ENCODE peak calls at places on chromosomes 12 and 14, in five cellular contexts. W, Y, G, P and Q are unnamed samples.

GRCh38 chr14:90969493-90970166 is 90.8 kb downstream of the RPS6KA5 start:
- DNase-seq in W (no peak), Y (peak), G (no peak), P (no peak), Q (no peak)

GRCh38 chr12:18632848-18633247 is 105.0 kb downstream of the PLCZ1 start:
- DNase-seq in W (no peak), Y (no peak), G (no peak), P (no peak), Q (no peak)

GRCh38 chr12:112822056-112822455 is 30.5 kb downstream of the RPH3A start:
- DNase-seq in W (no peak), Y (no peak), G (no peak), P (no peak), Q (no peak)

GRCh38 chr14:39212034-39212433 is 21.7 kb upstream of the MIA2 start:
- DNase-seq in W (no peak), Y (no peak), G (no peak), P (peak), Q (no peak)

GRCh38 chr14:88559852-88560251 is 3.0 kb upstream of the ZC3H14 start:
- DNase-seq in W (no peak), Y (no peak), G (no peak), P (peak), Q (no peak)

GRCh38 chr14:104868060-104868740 is 3.1 kb downstream of the CEP170B start:
- DNase-seq in W (no peak), Y (no peak), G (no peak), P (no peak), Q (no peak)

GRCh38 chr12:113528606-113529005 is 56.9 kb upstream of the LHX5 start:
- DNase-seq in W (no peak), Y (no peak), G (no peak), P (no peak), Q (no peak)

GRCh38 chr14:31536201-31536960 is 24.8 kb upstream of the NUBPL start:
- DNase-seq in W (no peak), Y (no peak), G (no peak), P (peak), Q (no peak)

GRCh38 chr14:30779210-30779609 is 95.1 kb upstream of the COCH start:
- DNase-seq in W (no peak), Y (peak), G (no peak), P (peak), Q (no peak)

GRCh38 chr12:67928621-67929369 is 60.5 kb upstream of the IFNG-AS1 start:
- DNase-seq in W (no peak), Y (no peak), G (no peak), P (peak), Q (no peak)

GRCh38 chr14:72060460-72060859 is 128.2 kb downstream of the RGS6 start:
- DNase-seq in W (no peak), Y (no peak), G (no peak), P (no peak), Q (no peak)

GRCh38 chr12:51947597-51947996 is 3.9 kb upstream of the ACVR1B start:
- DNase-seq in W (no peak), Y (no peak), G (no peak), P (no peak), Q (no peak)

GRCh38 chr12:124786065-124786964 is 77.3 kb downstream of the SCARB1 start:
- DNase-seq in W (peak), Y (no peak), G (no peak), P (peak), Q (no peak)

GRCh38 chr12:4829793-4830162 is 79.9 kb upstream of the KCNA1 start:
- DNase-seq in W (no peak), Y (peak), G (no peak), P (no peak), Q (no peak)

GRCh38 chr12:12010277-12011031 is 60.3 kb upstream of the BCL2L14 start:
- DNase-seq in W (peak), Y (peak), G (peak), P (peak), Q (peak)

GRCh38 chr12:98345308-98345876 is 170.0 kb upstream of the TMPO start:
- DNase-seq in W (no peak), Y (no peak), G (no peak), P (no peak), Q (no peak)

GRCh38 chr14:105877645-105878044 is 351.3 kb downstream of the TMEM121 start:
- DNase-seq in W (no peak), Y (no peak), G (no peak), P (no peak), Q (no peak)

GRCh38 chr14:71856199-71856919 is 75.9 kb upstream of the RGS6 start:
- DNase-seq in W (no peak), Y (peak), G (no peak), P (no peak), Q (no peak)

GRCh38 chr12:118188690-118189371 is 52.9 kb downstream of the PEBP1 start:
- DNase-seq in W (no peak), Y (no peak), G (no peak), P (peak), Q (no peak)

GRCh38 chr12:8032242-8033152 is at the start of gene FOXJ2:
- DNase-seq in W (peak), Y (peak), G (peak), P (peak), Q (peak)
- TF ChIP-seq CTCF in W (no peak), Y (no peak), G (no peak), P (no peak), Q (peak)

DNA sequence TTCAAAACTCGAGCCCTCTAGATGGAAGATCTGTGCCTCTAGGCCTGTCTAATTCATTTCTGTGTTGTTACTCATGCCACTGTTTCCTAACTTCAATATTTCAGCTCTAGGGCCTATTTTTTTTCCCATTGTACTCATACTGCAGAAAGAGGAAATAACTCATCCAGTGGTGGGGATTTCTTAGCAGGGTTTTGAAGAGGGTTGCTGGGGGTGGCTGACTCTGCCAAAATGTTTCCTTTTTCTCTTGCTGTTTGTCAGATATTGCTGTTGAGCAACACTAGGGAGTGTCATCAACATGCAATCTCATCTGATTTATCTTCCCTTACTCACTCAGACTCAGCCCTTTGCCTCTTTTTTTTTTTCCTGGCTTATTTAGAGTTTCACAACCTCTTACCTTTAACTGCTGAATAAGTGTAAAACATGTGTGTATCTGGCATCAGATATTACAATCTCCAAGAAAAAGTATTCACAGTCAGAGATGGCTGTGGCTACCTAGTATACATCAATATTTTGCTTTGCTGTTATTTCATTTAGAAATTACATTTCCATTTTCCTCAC is 189.5 kb downstream of the DUSP6 start:
- DNase-seq in W (peak), Y (peak), G (no peak), P (peak), Q (peak)
- TF ChIP-seq CTCF in W (no peak), Y (no peak), G (no peak), P (no peak), Q (no peak)

DNA sequence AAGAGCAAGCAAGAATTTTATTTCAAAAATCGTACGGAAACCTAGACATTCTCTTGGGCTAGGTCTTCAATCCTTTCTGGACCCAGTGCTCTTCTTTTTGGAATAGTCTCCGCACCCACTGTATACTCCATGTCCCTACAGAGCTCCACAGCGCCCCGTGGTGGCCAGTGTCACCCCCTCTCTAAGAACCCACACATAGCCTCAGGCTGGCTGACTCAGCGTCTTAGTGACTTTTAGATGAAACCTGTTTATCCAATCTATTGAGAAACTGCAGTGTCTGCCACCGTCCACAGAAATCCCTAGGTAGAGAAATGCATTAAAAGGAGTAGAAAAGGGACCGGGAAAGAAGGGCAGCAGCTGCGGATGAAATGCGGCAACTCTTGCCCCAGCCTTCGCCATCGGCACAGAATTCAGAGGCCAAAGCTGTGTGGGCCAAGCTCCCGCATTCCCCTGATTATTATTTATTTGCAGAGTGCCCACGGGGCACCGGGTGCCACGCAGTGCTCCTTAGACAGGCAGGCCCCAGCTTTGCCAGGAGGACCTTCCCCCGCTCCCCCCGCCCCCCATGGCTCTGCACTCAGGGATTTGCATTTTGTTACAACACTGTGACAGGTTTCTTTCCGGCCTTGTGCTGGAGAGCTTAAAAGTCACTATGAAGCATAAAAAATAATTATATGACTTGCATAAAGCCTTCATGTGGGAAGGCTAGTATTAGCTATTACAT is 170.1 kb upstream of the FKBP4 start:
- DNase-seq in W (no peak), Y (peak), G (no peak), P (peak), Q (no peak)
- TF ChIP-seq CTCF in W (no peak), Y (peak), G (no peak), P (peak), Q (no peak)

GRCh38 chr12:44976246-44976645 is 74.7 kb downstream of the DBX2 start:
- DNase-seq in W (no peak), Y (no peak), G (no peak), P (no peak), Q (no peak)

GRCh38 chr12:44968960-44969359 is 81.9 kb downstream of the DBX2 start:
- DNase-seq in W (no peak), Y (no peak), G (no peak), P (no peak), Q (no peak)

DNA sequence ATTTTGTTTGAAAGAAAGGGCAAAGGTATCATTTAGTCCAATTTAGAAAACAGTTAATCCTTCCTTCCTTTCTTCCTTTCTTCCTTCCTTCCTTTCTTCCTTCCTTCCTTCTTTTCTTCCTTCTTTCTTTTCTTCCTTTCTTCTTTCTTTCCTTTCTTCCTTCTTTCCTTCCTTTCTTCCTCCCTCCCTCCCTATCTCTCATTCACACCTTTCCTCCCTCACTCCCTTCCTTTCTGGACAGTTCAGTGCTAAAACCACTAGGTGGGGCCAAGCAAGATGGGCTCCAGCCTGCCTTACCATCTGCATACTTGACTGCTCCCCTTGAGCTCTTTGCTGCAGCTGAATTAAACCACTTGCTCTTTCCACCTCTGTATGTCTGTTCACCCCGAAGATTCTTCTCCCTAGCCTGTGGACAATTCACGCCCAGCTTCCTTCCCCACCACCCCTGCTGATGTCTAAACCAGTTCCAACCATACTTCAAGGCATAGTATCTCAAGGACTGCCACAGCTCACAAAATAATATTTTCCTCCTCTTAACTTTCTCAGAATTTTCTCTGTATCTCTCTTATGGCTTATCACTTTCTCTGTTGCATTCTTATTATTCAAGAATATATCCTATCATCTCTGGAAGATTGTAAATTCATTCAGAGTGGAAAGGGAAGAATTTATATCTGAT is 78.0 kb downstream of the DBX2 start:
- DNase-seq in W (no peak), Y (peak), G (peak), P (peak), Q (peak)
- TF ChIP-seq CTCF in W (no peak), Y (peak), G (peak), P (peak), Q (peak)

DNA sequence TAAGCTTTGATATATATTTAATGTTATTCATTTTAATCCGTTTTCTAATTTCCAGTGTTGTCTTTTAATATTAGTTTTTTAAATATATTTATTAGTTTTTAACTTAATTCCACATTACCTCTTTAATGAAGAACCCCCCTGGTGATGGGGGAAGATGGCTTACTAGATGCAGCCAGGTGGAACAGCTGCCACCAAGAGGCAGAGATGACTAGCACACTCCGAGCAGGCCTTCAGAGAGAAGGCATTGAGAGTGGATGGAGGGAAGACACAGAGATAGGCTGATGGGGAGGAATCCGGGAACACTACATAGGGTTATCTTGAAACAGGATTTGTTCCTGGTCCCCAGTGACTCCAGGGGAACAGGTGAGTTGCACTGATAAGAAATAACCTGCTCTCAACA is 771.6 kb downstream of the LRFN5 start:
- DNase-seq in W (no peak), Y (no peak), G (no peak), P (no peak), Q (no peak)
- TF ChIP-seq CTCF in W (no peak), Y (no peak), G (no peak), P (no peak), Q (no peak)

DNA sequence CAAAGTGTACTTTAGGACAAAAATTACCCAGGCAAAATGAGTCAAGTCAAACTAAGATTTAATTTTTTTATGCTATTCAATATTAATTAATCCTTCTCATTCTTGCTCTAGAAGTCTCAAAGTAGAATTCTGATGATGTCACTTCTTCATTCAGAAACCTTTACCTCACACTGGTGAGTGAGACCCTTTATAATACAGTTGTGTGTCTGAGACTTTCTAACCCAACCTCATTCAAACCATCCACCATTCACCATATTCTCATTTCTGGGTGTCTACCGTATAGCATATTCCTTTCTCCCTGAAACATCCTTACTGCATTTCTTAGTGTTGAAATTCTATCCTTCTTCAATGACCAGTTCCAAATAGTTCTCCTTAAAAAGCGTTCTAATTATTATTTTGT is 40.8 kb upstream of the CFL2 start:
- DNase-seq in W (no peak), Y (no peak), G (no peak), P (no peak), Q (no peak)
- TF ChIP-seq CTCF in W (no peak), Y (no peak), G (no peak), P (no peak), Q (no peak)

GRCh38 chr12:5912011-5912410 is 33.0 kb downstream of the ANO2 start:
- DNase-seq in W (peak), Y (no peak), G (no peak), P (no peak), Q (no peak)

GRCh38 chr12:5914387-5915149 is 30.5 kb downstream of the ANO2 start:
- DNase-seq in W (peak), Y (no peak), G (no peak), P (no peak), Q (no peak)

GRCh38 chr12:5915511-5915910 is 29.5 kb downstream of the ANO2 start:
- DNase-seq in W (peak), Y (no peak), G (no peak), P (no peak), Q (no peak)

GRCh38 chr12:5910790-5911548 is 34.1 kb downstream of the ANO2 start:
- DNase-seq in W (no peak), Y (no peak), G (no peak), P (no peak), Q (no peak)

DNA sequence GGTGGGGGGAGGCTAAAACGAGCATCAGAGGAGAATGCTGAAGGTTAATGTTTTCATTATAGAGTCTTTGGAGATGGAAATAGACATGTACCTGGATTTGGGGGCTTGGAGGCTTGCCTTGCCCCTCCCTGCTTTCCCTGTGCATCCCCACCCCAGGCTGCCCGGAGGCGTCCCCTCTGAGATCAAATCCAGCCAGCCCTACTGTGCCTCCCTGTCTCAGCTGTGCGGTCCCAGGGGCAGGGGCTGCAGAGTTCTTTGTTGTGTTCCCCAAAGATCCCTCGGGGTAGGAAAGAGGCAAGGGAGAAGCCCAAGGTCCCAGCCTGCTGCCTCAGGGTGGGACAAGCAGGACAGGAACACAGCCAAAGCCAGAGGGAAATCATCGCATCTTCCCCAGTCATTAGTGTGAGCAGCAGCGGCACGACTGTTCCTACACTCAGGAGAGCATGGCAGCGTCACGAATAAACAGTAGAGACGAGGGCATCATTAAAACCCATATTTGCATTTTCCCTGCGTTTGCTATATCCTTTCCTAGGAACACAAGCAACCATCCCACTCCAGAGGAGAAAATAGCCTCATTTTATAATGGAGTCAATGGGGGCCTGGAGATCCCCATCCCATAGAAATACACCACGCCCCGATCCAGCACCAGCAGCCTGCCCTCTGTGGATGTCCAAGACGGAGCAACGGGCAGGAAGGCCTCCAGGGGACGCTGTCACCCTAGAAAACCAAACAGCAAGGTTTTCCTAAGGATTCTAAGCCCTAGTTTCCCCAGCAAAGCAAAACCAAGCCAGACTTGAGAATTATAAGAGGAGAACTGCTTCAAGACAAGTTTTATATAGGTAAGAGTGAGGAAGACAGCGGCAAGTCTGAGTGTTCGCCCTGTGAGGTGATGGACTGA is 32.4 kb downstream of the ANO2 start:
- DNase-seq in W (peak), Y (no peak), G (no peak), P (no peak), Q (no peak)
- TF ChIP-seq CTCF in W (no peak), Y (peak), G (no peak), P (no peak), Q (no peak)

DNA sequence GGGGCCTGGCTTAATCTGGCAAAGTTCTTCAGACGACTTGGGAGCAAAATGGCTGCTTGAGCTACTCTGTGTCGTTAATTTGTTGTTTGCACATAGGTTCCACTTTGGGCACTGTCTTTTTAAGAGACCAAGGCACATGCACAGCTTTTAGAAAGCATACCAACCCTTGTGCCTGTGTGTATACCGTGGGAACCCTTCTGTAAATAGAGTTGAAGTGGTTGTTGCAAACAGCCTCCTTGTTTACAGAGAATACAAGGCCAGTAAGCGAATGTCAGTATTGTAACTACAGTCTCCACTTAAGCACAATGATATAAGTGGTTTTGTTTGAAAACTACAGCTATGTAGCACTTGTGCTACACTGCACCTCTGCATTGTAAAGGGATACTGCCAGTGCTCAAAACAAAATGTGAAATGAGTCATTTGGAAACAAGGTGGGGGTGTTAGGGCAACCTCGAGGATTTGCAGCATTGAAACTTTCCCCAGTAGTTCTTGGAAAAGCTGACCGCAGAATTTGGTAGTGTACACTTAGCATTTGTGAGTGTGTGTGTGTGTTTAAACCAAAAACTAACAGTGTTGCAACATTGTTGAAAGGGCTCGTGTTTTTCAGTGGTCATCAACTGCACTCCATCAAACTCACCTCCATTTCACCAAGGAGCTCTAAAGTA is 154.2 kb downstream of the CEP83 start:
- DNase-seq in W (peak), Y (peak), G (no peak), P (peak), Q (no peak)
- TF ChIP-seq CTCF in W (no peak), Y (no peak), G (no peak), P (no peak), Q (no peak)

GRCh38 chr14:44959538-44959937 is 2.2 kb downstream of the KLHL28 start:
- DNase-seq in W (no peak), Y (no peak), G (no peak), P (no peak), Q (no peak)
- TF ChIP-seq CTCF in W (no peak), Y (no peak), G (no peak), P (no peak), Q (no peak)

GRCh38 chr12:44640831-44641230 is 235.3 kb downstream of the NELL2 start:
- DNase-seq in W (no peak), Y (no peak), G (no peak), P (no peak), Q (no peak)
- TF ChIP-seq CTCF in W (no peak), Y (no peak), G (no peak), P (no peak), Q (no peak)